ENCODE peak calls at places on chromosomes 1 and 21, in six cellular contexts. E, S, O, T, X and J are unnamed samples.

GRCh38 chr1:172905452-172905851 is 145.3 kb downstream of the TNFSF18 start:
- DNase-seq in E (no peak), S (no peak), O (no peak), T (no peak), X (no peak), J (no peak)

GRCh38 chr1:5954964-5955363 is 37.3 kb downstream of the NPHP4 start:
- DNase-seq in E (no peak), S (no peak), O (no peak), T (no peak), X (no peak), J (no peak)

GRCh38 chr1:174766727-174767126 is 233.0 kb upstream of the CACYBP start:
- DNase-seq in E (no peak), S (no peak), O (no peak), T (no peak), X (no peak), J (no peak)

GRCh38 chr1:59761440-59761839 is 53.3 kb upstream of the HOOK1 start:
- DNase-seq in E (no peak), S (no peak), O (no peak), T (no peak), X (no peak), J (no peak)

GRCh38 chr1:17831619-17832018 is 76.5 kb downstream of the ACTL8 start:
- DNase-seq in E (peak; percentile 75), S (no peak), O (no peak), T (no peak), X (peak; percentile 45), J (no peak)

GRCh38 chr21:32382108-32382601 is 10.7 kb downstream of the URB1 start:
- DNase-seq in E (no peak), S (no peak), O (no peak), T (no peak), X (no peak), J (no peak)

GRCh38 chr21:26490771-26491170 is 82.3 kb downstream of the CYYR1 start:
- DNase-seq in E (peak; percentile 40), S (no peak), O (no peak), T (no peak), X (no peak), J (no peak)

GRCh38 chr1:18668750-18669404 is 38.2 kb downstream of the PAX7 start:
- DNase-seq in E (no peak), S (no peak), O (no peak), T (no peak), X (no peak), J (no peak)

GRCh38 chr1:43427524-43427923 is 26.2 kb downstream of the HYI start:
- DNase-seq in E (no peak), S (no peak), O (no peak), T (no peak), X (no peak), J (no peak)

GRCh38 chr1:234599617-234600417 is 10.2 kb downstream of the IRF2BP2 start:
- DNase-seq in E (peak; percentile 90), S (peak; percentile 83), O (peak; percentile 80), T (peak; percentile 92), X (peak; percentile 91), J (peak; percentile 86)

GRCh38 chr1:173430707-173431662 is 46.1 kb upstream of the PRDX6 start:
- DNase-seq in E (peak; percentile 93), S (peak; percentile 37), O (peak; percentile 85), T (peak; percentile 50), X (peak; percentile 95), J (peak; percentile 59)

GRCh38 chr21:26116456-26117011 is 54.0 kb downstream of the APP start:
- DNase-seq in E (no peak), S (no peak), O (no peak), T (no peak), X (no peak), J (no peak)

GRCh38 chr1:173477286-173478098 is at the start of gene PRDX6:
- DNase-seq in E (peak; percentile 83), S (no peak), O (peak; percentile 84), T (peak; percentile 81), X (peak; percentile 94), J (no peak)

GRCh38 chr21:34630536-34631143 is 15.7 kb upstream of the RCAN1 start:
- DNase-seq in E (peak; percentile 52), S (no peak), O (no peak), T (no peak), X (no peak), J (peak; percentile 70)

GRCh38 chr21:36150192-36150711 is 6.4 kb upstream of the DOP1B start:
- DNase-seq in E (no peak), S (no peak), O (no peak), T (peak; percentile 58), X (no peak), J (peak; percentile 38)

GRCh38 chr1:210233216-210233494 is 559 bp downstream of the SERTAD4 start:
- DNase-seq in E (no peak), S (no peak), O (no peak), T (no peak), X (no peak), J (peak; percentile 27)

GRCh38 chr1:111778541-111779051 is 22.9 kb downstream of the DDX20 start:
- DNase-seq in E (peak; percentile 31), S (no peak), O (no peak), T (no peak), X (no peak), J (no peak)

GRCh38 chr1:63731117-63732043 is 42.4 kb upstream of the ROR1 start:
- DNase-seq in E (no peak), S (no peak), O (no peak), T (no peak), X (no peak), J (no peak)

GRCh38 chr1:155254714-155255242 is 505 bp downstream of the ENTREP3 start:
- DNase-seq in E (no peak), S (no peak), O (no peak), T (no peak), X (peak; percentile 75), J (peak; percentile 34)

GRCh38 chr1:44547361-44547760 is 126.9 kb downstream of the TMEM53 start:
- DNase-seq in E (no peak), S (no peak), O (no peak), T (no peak), X (no peak), J (no peak)